ENCODE peak calls at places on chromosomes 13 and 19, in eight cellular contexts. R is right lobe of liver, P is fibroblast of lung, F is cardiac muscle cell, N is hepatocyte, S is esophagus squamous epithelium, O is left lung, M is ascending aorta. X is an unnamed sample.

GRCh38 chr19:45306040-45306439 is 16.6 kb downstream of the CKM start:
- DNase-seq in R (no peak), P (peak; percentile 14), F (no peak), N (no peak), S (no peak), O (no peak), M (no peak), X (no peak)

GRCh38 chr13:74148437-74148836 is 14.2 kb upstream of the KLF12 start:
- DNase-seq in R (no peak), P (no peak), F (no peak), N (no peak), S (no peak), O (no peak), M (no peak), X (no peak)

GRCh38 chr13:59476376-59476775 is 687.4 kb downstream of the DIAPH3 start:
- DNase-seq in R (no peak), P (no peak), F (no peak), N (no peak), S (no peak), O (no peak), M (no peak), X (no peak)

GRCh38 chr19:801030-801860 is 4.0 kb downstream of the PTBP1 start:
- DNase-seq in R (no peak), P (peak; percentile 49), F (peak; percentile 70), N (no peak), S (no peak), O (peak; percentile 85), M (peak; percentile 82), X (no peak)

GRCh38 chr19:1441677-1442438 is 3.7 kb downstream of the RPS15 start:
- DNase-seq in R (no peak), P (no peak), F (no peak), N (no peak), S (no peak), O (peak; percentile 74), M (no peak), X (no peak)

GRCh38 chr19:6632002-6632621 is 37.8 kb downstream of the TNFSF14 start:
- DNase-seq in R (no peak), P (peak; percentile 59), F (peak; percentile 84), N (peak; percentile 88), S (peak; percentile 13), O (no peak), M (peak; percentile 84), X (peak; percentile 91)

GRCh38 chr19:16896913-16897571 is 8.2 kb downstream of the F2RL3 start:
- DNase-seq in R (peak; percentile 91), P (peak; percentile 91), F (peak; percentile 99), N (peak; percentile 96), S (peak; percentile 98), O (peak; percentile 94), M (peak; percentile 95), X (peak; percentile 31)

GRCh38 chr19:660793-661426 is 2.1 kb downstream of the RNF126 start:
- DNase-seq in R (peak; percentile 92), P (no peak), F (no peak), N (peak; percentile 76), S (no peak), O (no peak), M (no peak), X (no peak)

GRCh38 chr13:22077764-22078163 is 406.9 kb downstream of the FGF9 start:
- DNase-seq in R (no peak), P (no peak), F (no peak), N (no peak), S (no peak), O (no peak), M (no peak), X (no peak)

GRCh38 chr19:42281175-42282035 is 12.4 kb downstream of the CIC start:
- DNase-seq in R (peak; percentile 62), P (peak; percentile 75), F (peak; percentile 56), N (peak; percentile 81), S (no peak), O (no peak), M (peak; percentile 83), X (no peak)

GRCh38 chr13:77381059-77381458 is 54.2 kb upstream of the MYCBP2 start:
- DNase-seq in R (no peak), P (no peak), F (no peak), N (no peak), S (no peak), O (no peak), M (no peak), X (no peak)

GRCh38 chr19:50822661-50823208 is 852 bp downstream of the KLK1 start:
- DNase-seq in R (no peak), P (no peak), F (no peak), N (no peak), S (no peak), O (no peak), M (no peak), X (no peak)

GRCh38 chr13:51444922-51445321 is 7.9 kb downstream of the INTS6 start:
- DNase-seq in R (no peak), P (peak; percentile 49), F (peak; percentile 72), N (no peak), S (no peak), O (no peak), M (no peak), X (no peak)

GRCh38 chr19:58554494-58555368 is at the start of gene CHMP2A:
- DNase-seq in R (peak; percentile 99), P (peak; percentile 96), F (peak; percentile 98), N (peak; percentile 99), S (no peak), O (peak; percentile 99), M (peak; percentile 99), X (peak; percentile 94)

GRCh38 chr13:27043013-27043412 is 128.6 kb downstream of the USP12 start:
- DNase-seq in R (no peak), P (peak; percentile 97), F (peak; percentile 90), N (peak; percentile 70), S (no peak), O (no peak), M (peak; percentile 72), X (no peak)

GRCh38 chr13:28564030-28564429 is 69.1 kb upstream of the FLT1 start:
- DNase-seq in R (no peak), P (no peak), F (no peak), N (no peak), S (no peak), O (no peak), M (no peak), X (no peak)

GRCh38 chr19:13887529-13887928 is 10.6 kb downstream of the NANOS3 start:
- DNase-seq in R (no peak), P (peak; percentile 36), F (peak; percentile 36), N (no peak), S (no peak), O (no peak), M (no peak), X (no peak)

GRCh38 chr13:31395090-31395489 is 195.3 kb downstream of the B3GLCT start:
- DNase-seq in R (no peak), P (no peak), F (no peak), N (no peak), S (no peak), O (no peak), M (no peak), X (no peak)

GRCh38 chr13:113000575-113000974 is 31.6 kb downstream of the MCF2L start:
- DNase-seq in R (no peak), P (no peak), F (no peak), N (no peak), S (no peak), O (no peak), M (no peak), X (no peak)

GRCh38 chr19:10346509-10346908 is 7.1 kb upstream of the ICAM3 start:
- DNase-seq in R (peak; percentile 78), P (no peak), F (peak; percentile 56), N (no peak), S (no peak), O (no peak), M (no peak), X (no peak)

GRCh38 chr19:49816616-49817015 is 1.5 kb upstream of the MED25 start:
- DNase-seq in R (no peak), P (no peak), F (no peak), N (no peak), S (no peak), O (no peak), M (no peak), X (no peak)
- H3K27ac ChIP-seq in R (no peak overlapping the region), P (peak overlapping the region; percentile 98), F (peak overlapping the region; percentile 96), N (peak overlapping the region; percentile 71), S (peak overlapping the region; percentile 95), O (peak overlapping the region; percentile 98), M (peak overlapping the region; percentile 93), X (peak overlapping the region; percentile 98)

GRCh38 chr19:8610928-8611284 is 391 bp upstream of the ADAMTS10 start:
- DNase-seq in R (no peak), P (no peak), F (no peak), N (peak; percentile 44), S (no peak), O (no peak), M (no peak), X (no peak)
- H3K4me3 ChIP-seq in R (peak overlapping the region; percentile 54), P (no peak overlapping the region), F (peak overlapping the region; percentile 49), N (peak overlapping the region; percentile 55), S (peak overlapping the region; percentile 29), O (no peak overlapping the region), M (peak overlapping the region; percentile 61), X (no peak overlapping the region)

DNA sequence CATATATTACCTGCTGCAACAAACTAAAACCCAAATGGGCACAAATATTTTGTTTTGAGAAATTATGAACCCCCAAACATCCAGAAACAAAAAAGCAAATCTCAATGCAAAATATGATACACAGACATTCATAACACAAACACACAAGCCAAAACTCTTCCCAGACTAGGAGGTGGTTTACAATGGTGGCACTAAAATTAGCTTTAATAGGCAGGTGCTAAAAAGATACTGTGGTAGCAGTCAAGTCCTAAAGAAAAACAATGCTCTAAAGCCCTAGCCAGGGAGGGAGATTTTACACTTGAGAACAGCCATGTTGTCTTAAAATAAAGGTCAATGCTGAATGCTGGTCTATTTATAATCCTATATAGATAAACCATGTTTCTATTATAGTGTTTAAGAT is 65.0 kb downstream of the DOCK9 start:
- DNase-seq in R (no peak), P (no peak), F (no peak), N (no peak), S (no peak), O (no peak), M (no peak), X (no peak)
- H3K9me3 ChIP-seq in R (no peaks in the 10 kb centered on the region), P (no peaks in the 10 kb centered on the region), F (no peaks in the 10 kb centered on the region), N (no peaks in the 10 kb centered on the region), S (no peaks in the 10 kb centered on the region), O (no peaks in the 10 kb centered on the region), M (no peaks in the 10 kb centered on the region), X (no peaks in the 10 kb centered on the region)

DNA sequence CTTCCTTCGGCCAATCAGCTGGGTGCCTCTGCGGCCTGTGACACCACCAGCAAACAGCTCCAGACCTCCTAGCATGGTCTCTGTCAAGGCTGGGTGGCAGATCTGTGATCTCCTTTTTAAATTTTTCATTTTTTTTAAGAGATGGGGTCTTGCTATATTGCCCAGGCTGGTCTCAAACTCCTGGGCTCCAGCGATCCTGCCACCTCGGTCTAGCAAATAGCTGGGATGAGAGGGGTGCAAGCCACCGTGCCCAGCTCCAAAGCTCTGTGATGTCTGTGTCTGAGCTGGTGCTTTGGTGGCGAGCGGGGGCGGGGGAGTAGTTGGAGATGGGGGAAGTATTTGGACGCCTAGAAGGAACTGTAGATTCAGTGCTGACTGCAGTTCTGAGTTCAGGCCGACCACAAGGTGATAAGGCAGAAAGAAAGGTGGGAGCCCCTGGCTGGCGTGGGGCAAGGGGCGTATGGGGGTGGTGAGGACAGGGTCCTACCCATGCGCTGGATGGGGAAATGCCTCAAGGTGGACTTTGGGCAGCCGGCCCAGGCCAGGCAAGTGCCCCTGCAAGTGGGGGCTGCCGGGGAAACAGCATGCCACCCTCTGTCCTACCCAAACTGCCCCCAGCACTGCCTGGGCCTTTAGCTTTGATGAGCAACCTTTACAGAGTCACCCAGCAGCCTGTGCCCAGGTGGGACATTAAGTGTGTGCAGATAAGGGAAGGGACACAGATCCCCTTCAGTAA is 5.5 kb downstream of the DPP9 start:
- DNase-seq in R (no peak), P (no peak), F (no peak), N (no peak), S (no peak), O (no peak), M (no peak), X (no peak)
- H3K27ac ChIP-seq in R (no peak overlapping the region), P (peak overlapping the region; percentile 10), F (no peak overlapping the region), N (peak overlapping the region; percentile 9), S (no peak overlapping the region), O (peak overlapping the region; percentile 53), M (peak overlapping the region; percentile 59), X (no peak overlapping the region)

GRCh38 chr13:111204438-111205177 is 89.5 kb downstream of the ARHGEF7 start:
- DNase-seq in R (no peak), P (peak; percentile 70), F (peak; percentile 91), N (peak; percentile 85), S (no peak), O (no peak), M (peak; percentile 87), X (no peak)
- H3K4me3 ChIP-seq in R (no peak overlapping the region), P (no peak overlapping the region), F (no peak overlapping the region), N (no peak overlapping the region), S (no peak overlapping the region), O (no peak overlapping the region), M (peak overlapping the region; percentile 33), X (no peak overlapping the region)